ENCODE peak calls at places on chromosomes 7 and 10, in six cellular contexts. One of them, this sample, is unnamed.

GRCh38 chr10:129442866-129443265 is 24.2 kb upstream of the MGMT start:
- DNase-seq in breast epithelium: no peak
- DNase-seq in neuronal stem cell: no peak
- DNase-seq in fibroblast of lung: no peak
- DNase-seq in CD4-positive, alpha-beta memory T cell: no peak
- DNase-seq in upper lobe of right lung: no peak
- DNase-seq in this sample: no peak

GRCh38 chr10:117698809-117699208 is 156.3 kb downstream of the EMX2 start:
- DNase-seq in CD4-positive, alpha-beta memory T cell: no peak
- DNase-seq in upper lobe of right lung: no peak
- DNase-seq in breast epithelium: no peak
- DNase-seq in fibroblast of lung: no peak
- DNase-seq in neuronal stem cell: no peak
- DNase-seq in this sample: no peak

GRCh38 chr10:72303424-72304128 is 29.9 kb downstream of the DDIT4 start:
- DNase-seq in upper lobe of right lung: no peak
- DNase-seq in neuronal stem cell: no peak
- DNase-seq in fibroblast of lung: no peak
- DNase-seq in CD4-positive, alpha-beta memory T cell: no peak
- DNase-seq in breast epithelium: no peak
- DNase-seq in this sample: no peak

GRCh38 chr7:112442210-112442609 is 8.1 kb upstream of the IFRD1 start:
- DNase-seq in fibroblast of lung: no peak
- DNase-seq in upper lobe of right lung: no peak
- DNase-seq in neuronal stem cell: no peak
- DNase-seq in CD4-positive, alpha-beta memory T cell: no peak
- DNase-seq in breast epithelium: no peak
- DNase-seq in this sample: no peak

GRCh38 chr7:149561072-149561471 is 63.5 kb upstream of the ZNF746 start:
- DNase-seq in fibroblast of lung: no peak
- DNase-seq in CD4-positive, alpha-beta memory T cell: no peak
- DNase-seq in neuronal stem cell: no peak
- DNase-seq in upper lobe of right lung: no peak
- DNase-seq in breast epithelium: no peak
- DNase-seq in this sample: no peak

GRCh38 chr7:98372993-98373392 is 27.9 kb downstream of the BAIAP2L1 start:
- DNase-seq in fibroblast of lung: peak; percentile 60
- DNase-seq in CD4-positive, alpha-beta memory T cell: no peak
- DNase-seq in neuronal stem cell: no peak
- DNase-seq in breast epithelium: no peak
- DNase-seq in upper lobe of right lung: no peak
- DNase-seq in this sample: no peak

GRCh38 chr10:115001506-115002381 is 63.7 kb downstream of the TRUB1 start:
- DNase-seq in breast epithelium: no peak
- DNase-seq in neuronal stem cell: no peak
- DNase-seq in CD4-positive, alpha-beta memory T cell: no peak
- DNase-seq in upper lobe of right lung: no peak
- DNase-seq in fibroblast of lung: peak; percentile 15
- DNase-seq in this sample: no peak

GRCh38 chr7:40447345-40447744 is 312.5 kb downstream of the SUGCT start:
- DNase-seq in breast epithelium: no peak
- DNase-seq in upper lobe of right lung: no peak
- DNase-seq in fibroblast of lung: no peak
- DNase-seq in CD4-positive, alpha-beta memory T cell: no peak
- DNase-seq in neuronal stem cell: no peak
- DNase-seq in this sample: no peak

GRCh38 chr7:144786522-144786921 is 49.3 kb downstream of the TPK1 start:
- DNase-seq in CD4-positive, alpha-beta memory T cell: no peak
- DNase-seq in fibroblast of lung: no peak
- DNase-seq in upper lobe of right lung: no peak
- DNase-seq in neuronal stem cell: no peak
- DNase-seq in breast epithelium: no peak
- DNase-seq in this sample: no peak

GRCh38 chr7:73329861-73330581 is 2.1 kb downstream of the FKBP6 start:
- DNase-seq in CD4-positive, alpha-beta memory T cell: no peak
- DNase-seq in breast epithelium: no peak
- DNase-seq in fibroblast of lung: peak; percentile 31
- DNase-seq in upper lobe of right lung: no peak
- DNase-seq in neuronal stem cell: no peak
- DNase-seq in this sample: no peak

GRCh38 chr10:79378647-79379511 is 31.6 kb downstream of the PPIF start:
- DNase-seq in neuronal stem cell: no peak
- DNase-seq in upper lobe of right lung: no peak
- DNase-seq in fibroblast of lung: no peak
- DNase-seq in CD4-positive, alpha-beta memory T cell: no peak
- DNase-seq in breast epithelium: no peak
- DNase-seq in this sample: no peak
- H3K27ac ChIP-seq in neuronal stem cell: no peak overlapping the region
- H3K27ac ChIP-seq in upper lobe of right lung: peak overlapping the region; percentile 74
- H3K27ac ChIP-seq in fibroblast of lung: no peak overlapping the region
- H3K27ac ChIP-seq in CD4-positive, alpha-beta memory T cell: no peak overlapping the region
- H3K27ac ChIP-seq in breast epithelium: peak overlapping the region; percentile 68
- H3K27ac ChIP-seq in this sample: no peak overlapping the region

DNA sequence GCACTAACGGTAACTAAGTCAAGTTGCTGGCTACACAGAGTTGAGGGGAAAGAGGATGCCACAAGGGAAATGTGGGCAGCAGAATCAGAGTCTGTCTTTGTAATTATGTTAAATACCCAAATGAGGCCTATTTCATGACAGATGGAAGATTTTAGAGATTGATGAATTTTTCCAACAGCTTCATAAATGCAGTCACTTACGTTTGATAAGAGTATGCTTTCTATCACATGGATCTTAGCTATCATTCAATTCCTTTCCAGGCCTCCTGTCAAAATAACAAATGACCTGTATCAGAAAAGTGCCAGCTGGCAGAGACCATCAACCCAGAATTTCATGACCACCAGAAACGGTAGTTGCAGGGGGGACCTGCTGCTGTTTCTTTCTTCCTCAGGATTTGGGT is 148.4 kb upstream of the PLPP4 start:
- DNase-seq in fibroblast of lung: no peak
- DNase-seq in upper lobe of right lung: no peak
- DNase-seq in breast epithelium: no peak
- DNase-seq in neuronal stem cell: no peak
- DNase-seq in CD4-positive, alpha-beta memory T cell: no peak
- DNase-seq in this sample: no peak
- H3K27ac ChIP-seq in fibroblast of lung: no peak overlapping the region
- H3K27ac ChIP-seq in upper lobe of right lung: no peak overlapping the region
- H3K27ac ChIP-seq in breast epithelium: no peak overlapping the region
- H3K27ac ChIP-seq in neuronal stem cell: no peak overlapping the region
- H3K27ac ChIP-seq in CD4-positive, alpha-beta memory T cell: no peak overlapping the region
- H3K27ac ChIP-seq in this sample: no peak overlapping the region

GRCh38 chr7:129831424-129832058 is 121.2 kb downstream of the UBE2H start:
- DNase-seq in CD4-positive, alpha-beta memory T cell: no peak
- DNase-seq in neuronal stem cell: peak; percentile 42
- DNase-seq in fibroblast of lung: peak; percentile 79
- DNase-seq in breast epithelium: no peak
- DNase-seq in upper lobe of right lung: no peak
- DNase-seq in this sample: no peak
- H3K27ac ChIP-seq in CD4-positive, alpha-beta memory T cell: no peak overlapping the region
- H3K27ac ChIP-seq in neuronal stem cell: no peak overlapping the region
- H3K27ac ChIP-seq in fibroblast of lung: peak overlapping the region; percentile 67
- H3K27ac ChIP-seq in breast epithelium: peak overlapping the region; percentile 74
- H3K27ac ChIP-seq in upper lobe of right lung: peak overlapping the region; percentile 60
- H3K27ac ChIP-seq in this sample: no peak overlapping the region

GRCh38 chr7:137984181-137985041 is 17.5 kb downstream of the CREB3L2 start:
- DNase-seq in breast epithelium: no peak
- DNase-seq in upper lobe of right lung: no peak
- DNase-seq in CD4-positive, alpha-beta memory T cell: no peak
- DNase-seq in fibroblast of lung: no peak
- DNase-seq in neuronal stem cell: no peak
- DNase-seq in this sample: no peak

GRCh38 chr7:137980308-137980707 is 21.6 kb downstream of the CREB3L2 start:
- DNase-seq in CD4-positive, alpha-beta memory T cell: no peak
- DNase-seq in upper lobe of right lung: no peak
- DNase-seq in fibroblast of lung: no peak
- DNase-seq in breast epithelium: no peak
- DNase-seq in neuronal stem cell: no peak
- DNase-seq in this sample: no peak

GRCh38 chr7:137981175-137981574 is 20.7 kb downstream of the CREB3L2 start:
- DNase-seq in fibroblast of lung: no peak
- DNase-seq in neuronal stem cell: no peak
- DNase-seq in upper lobe of right lung: no peak
- DNase-seq in CD4-positive, alpha-beta memory T cell: no peak
- DNase-seq in breast epithelium: no peak
- DNase-seq in this sample: no peak

GRCh38 chr7:137983308-137984008 is 18.4 kb downstream of the CREB3L2 start:
- DNase-seq in neuronal stem cell: no peak
- DNase-seq in fibroblast of lung: no peak
- DNase-seq in CD4-positive, alpha-beta memory T cell: no peak
- DNase-seq in breast epithelium: no peak
- DNase-seq in upper lobe of right lung: no peak
- DNase-seq in this sample: peak; percentile 3

GRCh38 chr7:137981668-137982067 is 20.2 kb downstream of the CREB3L2 start:
- DNase-seq in CD4-positive, alpha-beta memory T cell: no peak
- DNase-seq in upper lobe of right lung: no peak
- DNase-seq in breast epithelium: no peak
- DNase-seq in neuronal stem cell: no peak
- DNase-seq in fibroblast of lung: no peak
- DNase-seq in this sample: no peak
- H3K27ac ChIP-seq in CD4-positive, alpha-beta memory T cell: no peak overlapping the region
- H3K27ac ChIP-seq in upper lobe of right lung: peak overlapping the region; percentile 36
- H3K27ac ChIP-seq in breast epithelium: peak overlapping the region; percentile 83
- H3K27ac ChIP-seq in neuronal stem cell: peak overlapping the region; percentile 37
- H3K27ac ChIP-seq in fibroblast of lung: peak overlapping the region; percentile 98
- H3K27ac ChIP-seq in this sample: no peak overlapping the region

DNA sequence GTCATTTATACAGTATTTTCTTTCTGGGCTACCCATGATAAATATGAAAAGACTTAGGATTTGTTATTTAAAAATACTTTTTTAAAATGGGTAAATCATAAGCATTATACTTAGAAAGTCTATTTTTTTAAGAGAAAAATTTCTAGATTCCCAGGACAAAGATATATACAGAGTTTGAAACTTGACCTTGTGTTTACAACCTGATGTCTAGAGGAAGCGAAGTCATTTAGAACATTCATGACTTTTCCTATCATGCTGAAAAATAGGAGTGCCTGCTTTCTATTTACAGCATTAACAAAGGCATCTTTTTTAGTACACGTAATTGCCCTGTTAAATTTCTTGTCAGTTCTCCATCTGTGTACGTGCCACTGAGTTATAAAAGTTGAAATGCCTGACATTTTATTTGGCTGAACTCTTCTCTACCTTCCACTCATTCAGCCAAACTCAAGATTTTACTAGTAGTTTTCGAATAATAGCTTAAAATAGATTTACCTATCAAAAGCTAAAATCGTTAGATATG is 23.0 kb downstream of the GNAT3 start:
- DNase-seq in breast epithelium: no peak
- DNase-seq in fibroblast of lung: no peak
- DNase-seq in CD4-positive, alpha-beta memory T cell: no peak
- DNase-seq in neuronal stem cell: no peak
- DNase-seq in upper lobe of right lung: no peak
- DNase-seq in this sample: no peak
- H3K27ac ChIP-seq in breast epithelium: no peak overlapping the region
- H3K27ac ChIP-seq in fibroblast of lung: no peak overlapping the region
- H3K27ac ChIP-seq in CD4-positive, alpha-beta memory T cell: no peak overlapping the region
- H3K27ac ChIP-seq in neuronal stem cell: no peak overlapping the region
- H3K27ac ChIP-seq in upper lobe of right lung: no peak overlapping the region
- H3K27ac ChIP-seq in this sample: no peak overlapping the region

This sample was measured in caudate nucleus.